ENCODE peak calls at places on chromosomes 5 and 9, in ten cellular contexts. K, L, O, G, A, Q, X, H, N and W are unnamed samples.

GRCh38 chr9:77901771-77902170 is 129.8 kb downstream of the GNAQ start:
- DNase-seq in L (no peak), O (no peak), H (no peak), Q (no peak), A (no peak), X (no peak), G (no peak), N (no peak), K (no peak), W (no peak)

GRCh38 chr5:177471610-177472356 is 1.7 kb downstream of the DBN1 start:
- DNase-seq in L (no peak), O (no peak), A (no peak), N (no peak), Q (no peak), H (peak; percentile 73), G (no peak), K (no peak), X (no peak), W (peak; percentile 91)

GRCh38 chr5:80141681-80142080 is 106.5 kb downstream of the THBS4 start:
- DNase-seq in N (no peak), O (no peak), H (no peak), L (no peak), G (no peak), A (no peak), Q (no peak), K (no peak), X (no peak), W (no peak)

GRCh38 chr9:107784235-107784958 is 294.8 kb upstream of the KLF4 start:
- DNase-seq in N (peak; percentile 32), H (peak; percentile 36), Q (no peak), K (peak; percentile 40), X (no peak), G (peak; percentile 38), O (peak; percentile 64), A (no peak), L (peak; percentile 24), W (no peak)

GRCh38 chr9:6873862-6874261 is 116.1 kb downstream of the KDM4C start:
- DNase-seq in G (no peak), L (no peak), A (no peak), O (peak; percentile 5), Q (no peak), H (no peak), X (no peak), N (no peak), K (no peak), W (peak; percentile 82)

GRCh38 chr9:36597412-36598178 is 24.9 kb downstream of the MELK start:
- DNase-seq in O (peak; percentile 28), H (no peak), X (no peak), L (peak; percentile 9), A (no peak), K (peak; percentile 33), G (no peak), Q (no peak), N (no peak), W (no peak)

GRCh38 chr9:75046725-75047345 is 18.7 kb upstream of the CARNMT1 start:
- DNase-seq in A (no peak), Q (no peak), O (no peak), X (no peak), L (no peak), H (no peak), K (no peak), G (no peak), N (no peak), W (no peak)

GRCh38 chr5:102764381-102765005 is 9.4 kb downstream of the PAM start:
- DNase-seq in L (no peak), K (no peak), N (no peak), X (no peak), Q (no peak), H (no peak), O (no peak), A (no peak), G (no peak), W (peak; percentile 27)

GRCh38 chr5:112822456-112822855 is 38.6 kb upstream of the SRP19 start:
- DNase-seq in X (no peak), Q (no peak), L (no peak), G (no peak), O (peak; percentile 8), H (no peak), N (no peak), A (no peak), K (no peak), W (no peak)

GRCh38 chr5:58818515-58818914 is 235.6 kb downstream of the RAB3C start:
- DNase-seq in G (no peak), L (no peak), O (no peak), Q (no peak), H (no peak), K (no peak), N (no peak), X (no peak), A (no peak), W (no peak)

GRCh38 chr5:78547171-78547570 is 101.4 kb downstream of the LHFPL2 start:
- DNase-seq in K (no peak), H (no peak), G (no peak), X (no peak), Q (no peak), A (no peak), O (no peak), L (no peak), N (no peak), W (no peak)

GRCh38 chr5:175696855-175697198 is 39.0 kb downstream of the HRH2 start:
- DNase-seq in Q (no peak), N (no peak), A (no peak), K (no peak), O (no peak), H (no peak), L (no peak), X (no peak), G (no peak), W (no peak)

GRCh38 chr5:30414078-30414477 is 779.4 kb upstream of the CDH6 start:
- DNase-seq in G (no peak), X (no peak), Q (no peak), N (no peak), H (no peak), K (no peak), L (no peak), A (no peak), O (no peak), W (no peak)

GRCh38 chr9:121278535-121279169 is 10.7 kb downstream of the GSN start:
- DNase-seq in G (peak; percentile 76), K (peak; percentile 94), N (peak; percentile 69), O (peak; percentile 99), H (no peak), Q (no peak), L (peak; percentile 55), A (peak; percentile 67), X (peak; percentile 95), W (peak; percentile 73)

DNA sequence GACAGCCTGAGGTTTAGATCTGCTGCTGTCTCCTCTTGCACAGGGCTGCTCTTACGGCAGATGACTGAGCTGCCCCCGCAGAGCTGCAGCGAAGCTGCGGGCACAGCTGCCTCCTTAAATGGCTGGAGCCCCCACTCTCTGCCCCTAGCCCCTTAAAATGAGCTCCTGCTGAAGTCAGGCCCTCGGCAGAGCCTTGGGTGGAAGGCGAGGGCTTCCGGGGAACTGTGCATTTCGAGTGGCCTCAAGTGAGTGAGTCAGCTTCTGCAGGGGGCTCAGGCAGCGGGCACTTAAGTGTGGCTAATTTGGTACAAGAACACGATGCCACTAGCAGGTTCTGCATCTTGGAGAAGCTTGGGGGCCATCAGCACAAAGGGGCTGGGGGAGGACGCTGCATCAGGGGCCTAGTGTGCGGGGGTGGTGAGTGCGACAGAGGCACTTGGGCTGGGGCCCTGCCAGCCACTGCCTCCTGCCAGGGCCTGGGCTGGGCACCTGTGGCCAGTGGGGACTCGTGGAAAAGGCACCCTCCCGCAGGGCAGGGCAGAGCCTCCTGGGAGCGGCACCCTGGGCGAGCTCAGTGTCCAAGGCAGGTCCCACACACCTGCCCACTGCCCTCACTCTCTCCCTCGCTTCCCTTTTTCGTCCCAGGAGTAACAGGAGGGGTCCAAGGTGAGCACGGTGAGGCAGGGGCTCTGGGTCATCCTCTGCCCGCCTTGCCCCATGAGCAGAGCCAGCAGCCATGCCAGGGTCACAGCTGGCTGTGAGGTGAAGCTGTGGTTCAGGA is 28.8 kb upstream of the RNU6ATAC start:
- DNase-seq in L (no peak), K (no peak), H (no peak), A (no peak), O (no peak), G (no peak), X (no peak), Q (no peak), N (peak; percentile 59), W (peak; percentile 1)
- TF ChIP-seq CTCF in L (no peak), K (no peak), H (no peak), A (no peak), O (no peak), G (no peak), X (no peak), Q (no peak), N (no peak), W (no peak)

GRCh38 chr9:316382-316965 is 101.8 kb downstream of the DOCK8 start:
- DNase-seq in A (no peak), O (no peak), N (no peak), Q (no peak), H (no peak), K (no peak), L (no peak), G (no peak), X (no peak), W (no peak)
- TF ChIP-seq CTCF in A (no peak), O (no peak), N (no peak), Q (no peak), H (no peak), K (peak; percentile 13), L (no peak), G (no peak), X (no peak), W (no peak)

GRCh38 chr5:119255571-119256356 is 100.1 kb upstream of the TNFAIP8 start:
- DNase-seq in G (no peak), H (no peak), N (no peak), Q (no peak), A (peak; percentile 85), X (no peak), O (no peak), L (no peak), K (peak; percentile 50), W (peak; percentile 30)
- TF ChIP-seq CTCF in G (no peak), H (no peak), N (no peak), Q (no peak), A (peak; percentile 56), X (no peak), O (peak; percentile 38), L (no peak), K (peak; percentile 12), W (peak; percentile 19)

GRCh38 chr9:130711469-130711868 is 17.9 kb downstream of the EXOSC2 start:
- DNase-seq in O (no peak), Q (no peak), L (no peak), N (no peak), X (no peak), A (no peak), H (no peak), K (no peak), G (no peak), W (no peak)

GRCh38 chr9:130715270-130716077 is 21.9 kb downstream of the EXOSC2 start:
- DNase-seq in N (no peak), Q (no peak), X (no peak), O (no peak), A (no peak), K (no peak), G (no peak), L (no peak), H (no peak), W (no peak)

GRCh38 chr9:130714586-130715110 is 21.1 kb downstream of the EXOSC2 start:
- DNase-seq in G (no peak), K (no peak), X (no peak), A (no peak), N (no peak), O (no peak), H (no peak), Q (no peak), L (no peak), W (no peak)

GRCh38 chr9:130712564-130713285 is 19.1 kb downstream of the EXOSC2 start:
- DNase-seq in O (peak; percentile 92), N (peak; percentile 98), K (peak; percentile 99), G (peak; percentile 98), A (peak; percentile 98), L (peak; percentile 94), X (peak; percentile 98), H (peak; percentile 99), Q (peak; percentile 90), W (peak; percentile 98)

GRCh38 chr9:130713286-130713975 is 19.9 kb downstream of the EXOSC2 start:
- DNase-seq in X (no peak), Q (no peak), L (peak; percentile 44), G (peak; percentile 59), N (peak; percentile 32), O (no peak), K (no peak), A (peak; percentile 29), H (no peak), W (no peak)
- TF ChIP-seq CTCF in X (no peak), Q (no peak), L (no peak), G (no peak), N (no peak), O (no peak), K (no peak), A (no peak), H (no peak), W (no peak)